ENCODE peak calls at places on chromosomes 16 and 17, in seven cellular contexts. One of them, this sample, is unnamed.

GRCh38 chr17:47204722-47205418 is 4.3 kb upstream of the MYL4 start:
- DNase-seq in neural progenitor cell: no peak
- DNase-seq in heart right ventricle: peak; percentile 50
- DNase-seq in AG10803: peak; percentile 74
- DNase-seq in kidney: no peak
- DNase-seq in fibroblast of mammary gland: peak; percentile 75
- DNase-seq in mammary epithelial cell: peak; percentile 41
- DNase-seq in this sample: no peak

GRCh38 chr17:10217916-10218315 is 19.5 kb upstream of the GAS7 start:
- DNase-seq in neural progenitor cell: no peak
- DNase-seq in heart right ventricle: no peak
- DNase-seq in AG10803: peak; percentile 15
- DNase-seq in kidney: no peak
- DNase-seq in fibroblast of mammary gland: peak; percentile 40
- DNase-seq in mammary epithelial cell: no peak
- DNase-seq in this sample: no peak

GRCh38 chr16:67842509-67843342 is 606 bp downstream of the THAP11 start:
- DNase-seq in neural progenitor cell: peak; percentile 83
- DNase-seq in heart right ventricle: peak; percentile 51
- DNase-seq in AG10803: peak; percentile 45
- DNase-seq in kidney: peak; percentile 88
- DNase-seq in fibroblast of mammary gland: peak; percentile 45
- DNase-seq in mammary epithelial cell: peak; percentile 18
- DNase-seq in this sample: peak; percentile 46

GRCh38 chr17:59505610-59506276 is 59.7 kb upstream of the DHX40 start:
- DNase-seq in neural progenitor cell: no peak
- DNase-seq in heart right ventricle: no peak
- DNase-seq in AG10803: peak; percentile 47
- DNase-seq in kidney: no peak
- DNase-seq in fibroblast of mammary gland: peak; percentile 22
- DNase-seq in mammary epithelial cell: peak; percentile 60
- DNase-seq in this sample: peak; percentile 92

GRCh38 chr16:23557779-23558330 is 328 bp downstream of the UBFD1 start:
- DNase-seq in neural progenitor cell: no peak
- DNase-seq in heart right ventricle: peak; percentile 30
- DNase-seq in AG10803: peak; percentile 42
- DNase-seq in kidney: no peak
- DNase-seq in fibroblast of mammary gland: peak; percentile 56
- DNase-seq in mammary epithelial cell: no peak
- DNase-seq in this sample: peak; percentile 37

GRCh38 chr17:43146649-43147048 is 21.5 kb upstream of the BRCA1 start:
- DNase-seq in neural progenitor cell: no peak
- DNase-seq in heart right ventricle: no peak
- DNase-seq in AG10803: no peak
- DNase-seq in kidney: no peak
- DNase-seq in fibroblast of mammary gland: no peak
- DNase-seq in mammary epithelial cell: no peak
- DNase-seq in this sample: no peak

GRCh38 chr17:64994781-64995538 is 61.6 kb downstream of the GNA13 start:
- DNase-seq in neural progenitor cell: no peak
- DNase-seq in heart right ventricle: no peak
- DNase-seq in AG10803: no peak
- DNase-seq in kidney: no peak
- DNase-seq in fibroblast of mammary gland: no peak
- DNase-seq in mammary epithelial cell: no peak
- DNase-seq in this sample: no peak

GRCh38 chr17:66268247-66268927 is 34.0 kb upstream of the PRKCA start:
- DNase-seq in neural progenitor cell: no peak
- DNase-seq in heart right ventricle: no peak
- DNase-seq in AG10803: peak; percentile 89
- DNase-seq in kidney: no peak
- DNase-seq in fibroblast of mammary gland: peak; percentile 86
- DNase-seq in mammary epithelial cell: peak; percentile 62
- DNase-seq in this sample: peak; percentile 59

DNA sequence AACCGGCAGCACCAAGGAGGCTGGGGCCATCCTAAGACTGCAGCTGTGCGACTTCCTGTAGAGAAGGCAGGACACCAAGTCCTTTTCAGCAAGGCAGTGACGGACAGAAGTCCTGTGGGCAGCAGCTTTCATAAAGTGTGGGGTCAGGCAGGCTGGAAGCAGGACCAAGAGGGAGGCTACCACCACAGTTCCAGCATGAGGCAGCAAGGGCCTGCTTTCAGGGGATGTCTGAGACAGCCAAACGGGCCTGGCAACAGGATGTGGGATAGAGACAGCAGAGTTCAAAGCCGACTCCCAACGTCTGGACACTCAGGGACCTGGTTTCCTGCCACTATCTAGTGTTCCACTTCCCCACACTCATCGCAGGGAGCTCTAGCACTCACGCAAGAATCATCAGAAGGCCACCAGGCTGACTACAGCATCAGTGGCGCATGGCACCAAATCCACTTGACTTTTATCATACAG is 5.3 kb downstream of the USP7 start:
- DNase-seq in neural progenitor cell: peak; percentile 32
- DNase-seq in heart right ventricle: no peak
- DNase-seq in AG10803: peak; percentile 76
- DNase-seq in kidney: no peak
- DNase-seq in fibroblast of mammary gland: peak; percentile 73
- DNase-seq in mammary epithelial cell: peak; percentile 20
- DNase-seq in this sample: peak; percentile 9
- H3K4me3 ChIP-seq in neural progenitor cell: no peak overlapping the region
- H3K4me3 ChIP-seq in heart right ventricle: no peak overlapping the region
- H3K4me3 ChIP-seq in AG10803: peak overlapping the region; percentile 24
- H3K4me3 ChIP-seq in kidney: no peak overlapping the region
- H3K4me3 ChIP-seq in fibroblast of mammary gland: no peak overlapping the region
- H3K4me3 ChIP-seq in mammary epithelial cell: no peak overlapping the region
- H3K4me3 ChIP-seq in this sample: no peak overlapping the region

GRCh38 chr17:8754890-8755289 is 3.5 kb downstream of the SPDYE4 start:
- DNase-seq in neural progenitor cell: no peak
- DNase-seq in heart right ventricle: no peak
- DNase-seq in AG10803: no peak
- DNase-seq in kidney: no peak
- DNase-seq in fibroblast of mammary gland: no peak
- DNase-seq in mammary epithelial cell: no peak
- DNase-seq in this sample: no peak

GRCh38 chr17:8757189-8757588 is 1.2 kb downstream of the SPDYE4 start:
- DNase-seq in neural progenitor cell: no peak
- DNase-seq in heart right ventricle: no peak
- DNase-seq in AG10803: no peak
- DNase-seq in kidney: no peak
- DNase-seq in fibroblast of mammary gland: no peak
- DNase-seq in mammary epithelial cell: no peak
- DNase-seq in this sample: no peak

GRCh38 chr17:8753136-8753975 is 5.0 kb downstream of the SPDYE4 start:
- DNase-seq in neural progenitor cell: no peak
- DNase-seq in heart right ventricle: no peak
- DNase-seq in AG10803: no peak
- DNase-seq in kidney: no peak
- DNase-seq in fibroblast of mammary gland: no peak
- DNase-seq in mammary epithelial cell: no peak
- DNase-seq in this sample: no peak

GRCh38 chr17:8755590-8756255 is 2.6 kb downstream of the SPDYE4 start:
- DNase-seq in neural progenitor cell: no peak
- DNase-seq in heart right ventricle: no peak
- DNase-seq in AG10803: no peak
- DNase-seq in kidney: no peak
- DNase-seq in fibroblast of mammary gland: no peak
- DNase-seq in mammary epithelial cell: no peak
- DNase-seq in this sample: no peak

GRCh38 chr17:8753976-8754440 is 4.3 kb downstream of the SPDYE4 start:
- DNase-seq in neural progenitor cell: no peak
- DNase-seq in heart right ventricle: no peak
- DNase-seq in AG10803: peak; percentile 25
- DNase-seq in kidney: no peak
- DNase-seq in fibroblast of mammary gland: peak; percentile 42
- DNase-seq in mammary epithelial cell: peak; percentile 20
- DNase-seq in this sample: peak; percentile 43
- TF ChIP-seq CTCF in neural progenitor cell: peak; percentile 45
- TF ChIP-seq CTCF in heart right ventricle: peak; percentile 12
- TF ChIP-seq CTCF in AG10803: peak; percentile 54
- TF ChIP-seq CTCF in kidney: no peak
- TF ChIP-seq CTCF in fibroblast of mammary gland: peak; percentile 55
- TF ChIP-seq CTCF in mammary epithelial cell: peak; percentile 56
- TF ChIP-seq CTCF in this sample: peak; percentile 53

DNA sequence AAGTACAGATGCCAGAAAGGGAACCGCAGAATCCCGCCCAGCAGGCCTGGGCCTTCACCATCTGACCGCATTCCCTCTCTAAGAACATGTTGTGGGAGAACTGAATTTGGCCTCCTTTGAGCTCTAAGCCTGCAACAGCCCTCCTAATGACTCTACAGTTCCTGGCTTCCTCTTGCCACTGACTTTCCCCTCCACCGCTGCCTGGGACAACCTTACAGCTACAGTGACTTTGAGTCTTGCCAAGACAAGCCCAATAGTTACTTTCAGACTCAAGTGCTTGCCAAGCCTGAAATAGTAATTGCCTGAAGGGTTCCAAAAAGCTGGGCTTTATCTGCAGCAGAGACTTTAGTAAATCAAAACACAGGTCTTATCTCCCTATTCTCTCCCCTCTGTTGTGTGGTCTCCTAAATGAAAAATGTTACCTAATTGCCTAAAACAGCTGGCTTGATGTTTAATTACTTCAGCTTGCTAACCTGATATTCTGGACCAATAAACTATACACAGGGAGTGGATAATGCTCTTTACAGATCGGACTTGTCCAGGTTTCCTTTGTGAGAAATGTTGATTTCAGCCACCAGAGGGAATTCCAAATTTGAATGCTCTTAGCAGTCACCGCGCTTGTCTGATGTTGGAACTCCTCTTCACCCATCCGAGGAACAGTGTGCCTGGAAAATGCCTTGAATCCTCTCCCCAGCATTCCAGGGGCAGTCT is 85.1 kb upstream of the TBX2 start:
- DNase-seq in neural progenitor cell: no peak
- DNase-seq in heart right ventricle: peak; percentile 66
- DNase-seq in AG10803: peak; percentile 83
- DNase-seq in kidney: no peak
- DNase-seq in fibroblast of mammary gland: peak; percentile 87
- DNase-seq in mammary epithelial cell: peak; percentile 77
- DNase-seq in this sample: peak; percentile 80
- H3K4me3 ChIP-seq in neural progenitor cell: no peak overlapping the region
- H3K4me3 ChIP-seq in heart right ventricle: no peak overlapping the region
- H3K4me3 ChIP-seq in AG10803: no peak overlapping the region
- H3K4me3 ChIP-seq in kidney: no peak overlapping the region
- H3K4me3 ChIP-seq in fibroblast of mammary gland: no peak overlapping the region
- H3K4me3 ChIP-seq in mammary epithelial cell: no peak overlapping the region
- H3K4me3 ChIP-seq in this sample: no peak overlapping the region

GRCh38 chr17:3723556-3724372 is at the start of gene HASPIN:
- DNase-seq in neural progenitor cell: peak; percentile 99
- DNase-seq in heart right ventricle: peak; percentile 90
- DNase-seq in AG10803: peak; percentile 82
- DNase-seq in kidney: peak; percentile 97
- DNase-seq in fibroblast of mammary gland: peak; percentile 86
- DNase-seq in mammary epithelial cell: peak; percentile 88
- DNase-seq in this sample: peak; percentile 90
- TF ChIP-seq CTCF in neural progenitor cell: peak; percentile 47
- TF ChIP-seq CTCF in heart right ventricle: no peak
- TF ChIP-seq CTCF in AG10803: peak; percentile 37
- TF ChIP-seq CTCF in kidney: peak; percentile 19
- TF ChIP-seq CTCF in fibroblast of mammary gland: peak; percentile 22
- TF ChIP-seq CTCF in mammary epithelial cell: peak; percentile 15
- TF ChIP-seq CTCF in this sample: no peak

GRCh38 chr17:50603340-50603739 is 31.3 kb upstream of the ABCC3 start:
- DNase-seq in neural progenitor cell: peak; percentile 63
- DNase-seq in heart right ventricle: no peak
- DNase-seq in AG10803: no peak
- DNase-seq in kidney: no peak
- DNase-seq in fibroblast of mammary gland: no peak
- DNase-seq in mammary epithelial cell: no peak
- DNase-seq in this sample: no peak
- H3K4me3 ChIP-seq in neural progenitor cell: no peak overlapping the region
- H3K4me3 ChIP-seq in heart right ventricle: no peak overlapping the region
- H3K4me3 ChIP-seq in AG10803: no peak overlapping the region
- H3K4me3 ChIP-seq in kidney: no peak overlapping the region
- H3K4me3 ChIP-seq in fibroblast of mammary gland: no peak overlapping the region
- H3K4me3 ChIP-seq in mammary epithelial cell: no peak overlapping the region
- H3K4me3 ChIP-seq in this sample: no peak overlapping the region

DNA sequence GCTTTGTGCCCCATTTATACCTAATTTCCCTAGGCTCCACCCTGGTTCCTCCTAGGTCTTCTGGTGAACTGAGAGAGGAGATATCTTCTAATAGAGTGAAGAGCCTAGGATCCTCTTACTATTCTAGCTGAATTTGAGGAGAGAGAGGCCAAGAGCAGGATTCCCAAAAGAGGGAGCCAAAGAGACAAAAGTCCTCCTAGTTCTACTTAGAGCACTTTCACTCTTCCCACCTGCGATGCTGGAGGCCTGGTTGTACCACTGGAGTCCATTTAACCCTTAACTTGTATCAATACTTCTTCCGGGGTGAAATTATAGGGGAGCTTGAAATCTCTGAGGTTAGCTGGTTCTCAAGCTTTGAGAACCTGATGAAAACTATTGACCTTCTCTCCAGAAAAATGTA is 3.4 kb upstream of the SSH2 start:
- DNase-seq in neural progenitor cell: peak; percentile 50
- DNase-seq in heart right ventricle: no peak
- DNase-seq in AG10803: peak; percentile 34
- DNase-seq in kidney: no peak
- DNase-seq in fibroblast of mammary gland: peak; percentile 43
- DNase-seq in mammary epithelial cell: peak; percentile 40
- DNase-seq in this sample: peak; percentile 44
- TF ChIP-seq CTCF in neural progenitor cell: peak; percentile 39
- TF ChIP-seq CTCF in heart right ventricle: no peak
- TF ChIP-seq CTCF in AG10803: peak; percentile 53
- TF ChIP-seq CTCF in kidney: no peak
- TF ChIP-seq CTCF in fibroblast of mammary gland: peak; percentile 38
- TF ChIP-seq CTCF in mammary epithelial cell: peak; percentile 28
- TF ChIP-seq CTCF in this sample: peak; percentile 41

GRCh38 chr17:16255481-16255901 is 38.5 kb downstream of the PIGL start:
- DNase-seq in neural progenitor cell: peak; percentile 70
- DNase-seq in heart right ventricle: peak; percentile 59
- DNase-seq in AG10803: peak; percentile 31
- DNase-seq in kidney: peak; percentile 78
- DNase-seq in fibroblast of mammary gland: peak; percentile 47
- DNase-seq in mammary epithelial cell: no peak
- DNase-seq in this sample: no peak

GRCh38 chr17:16251043-16251442 is 34.0 kb downstream of the PIGL start:
- DNase-seq in neural progenitor cell: no peak
- DNase-seq in heart right ventricle: no peak
- DNase-seq in AG10803: no peak
- DNase-seq in kidney: no peak
- DNase-seq in fibroblast of mammary gland: no peak
- DNase-seq in mammary epithelial cell: no peak
- DNase-seq in this sample: no peak

GRCh38 chr17:16250635-16251034 is 33.6 kb downstream of the PIGL start:
- DNase-seq in neural progenitor cell: no peak
- DNase-seq in heart right ventricle: no peak
- DNase-seq in AG10803: peak; percentile 77
- DNase-seq in kidney: no peak
- DNase-seq in fibroblast of mammary gland: peak; percentile 54
- DNase-seq in mammary epithelial cell: peak; percentile 32
- DNase-seq in this sample: peak; percentile 76

GRCh38 chr17:16247589-16247984 is 30.6 kb downstream of the PIGL start:
- DNase-seq in neural progenitor cell: no peak
- DNase-seq in heart right ventricle: no peak
- DNase-seq in AG10803: no peak
- DNase-seq in kidney: no peak
- DNase-seq in fibroblast of mammary gland: no peak
- DNase-seq in mammary epithelial cell: no peak
- DNase-seq in this sample: no peak

GRCh38 chr17:16251556-16251955 is 34.5 kb downstream of the PIGL start:
- DNase-seq in neural progenitor cell: no peak
- DNase-seq in heart right ventricle: no peak
- DNase-seq in AG10803: no peak
- DNase-seq in kidney: no peak
- DNase-seq in fibroblast of mammary gland: no peak
- DNase-seq in mammary epithelial cell: no peak
- DNase-seq in this sample: no peak
- H3K4me3 ChIP-seq in neural progenitor cell: no peak overlapping the region
- H3K4me3 ChIP-seq in heart right ventricle: no peak overlapping the region
- H3K4me3 ChIP-seq in AG10803: no peak overlapping the region
- H3K4me3 ChIP-seq in kidney: no peak overlapping the region
- H3K4me3 ChIP-seq in fibroblast of mammary gland: no peak overlapping the region
- H3K4me3 ChIP-seq in mammary epithelial cell: no peak overlapping the region
- H3K4me3 ChIP-seq in this sample: no peak overlapping the region

This sample was measured in epithelial cell of esophagus.